ENCODE peak calls at places on chromosomes 1 and 21, in ten cellular contexts. H is dorsolateral prefrontal cortex, P is heart left ventricle, R is endodermal cell, Y is tibial nerve, D is upper lobe of right lung, W is left lung, K is left ventricle myocardium inferior, I is IMR-90, U is fibroblast of mammary gland. M is an unnamed sample.

GRCh38 chr1:185279571-185279970 is 37.5 kb downstream of the IVNS1ABP start:
- DNase-seq in U (peak; percentile 62), W (no peak), D (no peak), H (no peak), R (no peak), I (peak; percentile 66), Y (no peak), P (no peak), K (no peak), M (peak; percentile 75)

GRCh38 chr1:43558346-43558841 is 27.7 kb downstream of the PTPRF start:
- DNase-seq in D (peak; percentile 79), I (peak; percentile 42), W (no peak), H (no peak), Y (no peak), R (peak; percentile 85), U (peak; percentile 38), K (no peak), P (no peak), M (peak; percentile 78)

GRCh38 chr1:89598450-89599331 is 34.2 kb upstream of the LRRC8C start:
- DNase-seq in R (no peak), W (no peak), D (no peak), Y (no peak), K (no peak), U (peak; percentile 53), P (no peak), I (peak; percentile 39), H (no peak), M (peak; percentile 76)

GRCh38 chr1:240027059-240027462 is 64.6 kb upstream of the FMN2 start:
- DNase-seq in K (no peak), R (peak; percentile 81), D (no peak), I (peak; percentile 67), H (peak; percentile 66), Y (peak; percentile 9), W (no peak), U (peak; percentile 62), P (no peak), M (peak; percentile 87)

GRCh38 chr1:2472109-2472508 is 4.0 kb upstream of the PLCH2 start:
- DNase-seq in R (no peak), K (no peak), I (no peak), U (no peak), D (no peak), P (no peak), W (no peak), H (no peak), Y (no peak), M (no peak)

GRCh38 chr1:2971609-2972008 is 49.7 kb upstream of the ACTRT2 start:
- DNase-seq in K (no peak), W (peak; percentile 61), H (peak; percentile 34), I (no peak), Y (no peak), D (peak; percentile 58), R (no peak), P (peak; percentile 5), U (no peak), M (no peak)

GRCh38 chr1:25676488-25676887 is 59.9 kb downstream of the MAN1C1 start:
- DNase-seq in K (no peak), U (no peak), W (no peak), H (no peak), R (no peak), P (no peak), Y (no peak), D (peak; percentile 60), I (peak; percentile 46), M (no peak)

GRCh38 chr1:39970274-39970673 is 15.3 kb downstream of the MFSD2A start:
- DNase-seq in R (no peak), U (no peak), I (no peak), P (no peak), K (no peak), D (no peak), H (no peak), W (no peak), Y (no peak), M (no peak)

GRCh38 chr1:152197361-152197941 is 26.5 kb downstream of the HRNR start:
- DNase-seq in Y (no peak), I (no peak), W (no peak), U (no peak), K (no peak), P (no peak), R (no peak), D (no peak), H (no peak), M (no peak)

GRCh38 chr1:228684609-228685008 is 50.7 kb upstream of the RHOU start:
- DNase-seq in K (no peak), U (no peak), W (no peak), D (no peak), Y (no peak), P (no peak), R (no peak), H (no peak), I (no peak), M (no peak)

GRCh38 chr1:8317647-8318360 is at the start of gene SLC45A1:
- DNase-seq in R (peak; percentile 87), P (peak; percentile 85), H (peak; percentile 94), Y (peak; percentile 64), K (peak; percentile 85), I (peak; percentile 57), W (peak; percentile 95), D (peak; percentile 86), U (peak; percentile 54), M (peak; percentile 87)

GRCh38 chr1:167563579-167564246 is 10.2 kb upstream of the CREG1 start:
- DNase-seq in K (no peak), D (no peak), P (no peak), Y (peak; percentile 33), I (no peak), U (no peak), W (no peak), H (no peak), R (no peak), M (no peak)

GRCh38 chr1:22508329-22508728 is 55.0 kb upstream of the EPHA8 start:
- DNase-seq in U (no peak), K (no peak), W (no peak), H (no peak), Y (no peak), P (no peak), D (no peak), R (no peak), I (peak; percentile 30), M (no peak)

GRCh38 chr1:42267904-42268303 is 67.1 kb downstream of the FOXJ3 start:
- DNase-seq in U (no peak), I (no peak), H (no peak), R (no peak), P (no peak), D (no peak), W (no peak), Y (no peak), K (no peak), M (no peak)
- H3K4me3 ChIP-seq in U (no peak overlapping the region), I (no peak overlapping the region), H (no peak overlapping the region), R (no peak overlapping the region), P (no peak overlapping the region), D (no peak overlapping the region), W (no peak overlapping the region), Y (no peak overlapping the region), K (no peak overlapping the region), M (no peak overlapping the region)

DNA sequence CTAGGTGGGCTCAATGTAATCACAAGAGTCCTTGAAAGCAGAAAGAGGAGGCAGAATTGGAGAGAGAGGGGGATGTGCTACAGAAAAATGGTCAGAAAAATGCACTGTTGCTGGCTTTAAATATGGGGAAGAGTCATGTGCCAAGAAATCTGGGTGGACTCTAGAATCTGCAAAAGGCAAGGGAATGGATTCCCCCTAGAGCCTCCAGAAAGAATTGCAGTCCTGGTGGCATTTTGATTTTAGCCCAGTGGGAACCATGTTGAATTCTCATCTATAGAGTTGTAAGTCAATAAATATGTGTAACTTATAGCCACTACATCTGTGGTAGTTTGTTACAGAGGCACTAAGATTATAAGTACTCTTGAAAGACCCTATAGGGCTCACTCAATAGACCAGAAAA is 210.3 kb downstream of the ASTN1 start:
- DNase-seq in D (no peak), W (no peak), P (no peak), I (no peak), H (no peak), K (no peak), U (peak; percentile 16), Y (no peak), R (no peak), M (no peak)
- TF ChIP-seq CTCF in D (no peak), W (no peak), P (no peak), I (no peak), H (no peak), K (peak; percentile 29), U (peak; percentile 37), Y (no peak), R (peak; percentile 69), M (no peak)

GRCh38 chr1:27349784-27350672 is 8.2 kb downstream of the SYTL1 start:
- DNase-seq in W (peak; percentile 89), D (peak; percentile 90), R (peak; percentile 94), I (peak; percentile 60), K (peak; percentile 59), Y (no peak), P (peak; percentile 70), H (peak; percentile 56), U (peak; percentile 66), M (peak; percentile 75)
- H3K4me3 ChIP-seq in W (peak overlapping the region; percentile 26), D (peak overlapping the region; percentile 51), R (peak overlapping the region; percentile 73), I (peak overlapping the region; percentile 48), K (peak overlapping the region; percentile 69), Y (peak overlapping the region; percentile 26), P (peak overlapping the region; percentile 52), H (peak overlapping the region; percentile 44), U (peak overlapping the region; percentile 10), M (peak overlapping the region; percentile 29)

GRCh38 chr1:61170328-61171238 is 88.2 kb downstream of the NFIA start:
- DNase-seq in K (no peak), H (no peak), W (no peak), D (no peak), U (peak; percentile 57), P (no peak), R (no peak), Y (no peak), I (peak; percentile 49), M (peak; percentile 79)
- TF ChIP-seq CTCF in K (no peak), H (no peak), W (no peak), D (no peak), U (no peak), P (no peak), R (no peak), Y (no peak), I (no peak), M (no peak)

GRCh38 chr21:44375686-44376320 is 22.4 kb downstream of the TRPM2 start:
- DNase-seq in R (peak; percentile 18), H (peak; percentile 15), I (no peak), K (no peak), W (peak; percentile 64), P (peak; percentile 4), U (no peak), Y (no peak), D (peak; percentile 63), M (no peak)

GRCh38 chr21:44376606-44377005 is 23.2 kb downstream of the TRPM2 start:
- DNase-seq in H (peak; percentile 12), D (peak; percentile 36), W (peak; percentile 45), Y (no peak), P (no peak), K (no peak), I (no peak), R (peak; percentile 27), U (no peak), M (no peak)

GRCh38 chr21:44375281-44375651 is 21.8 kb downstream of the TRPM2 start:
- DNase-seq in I (no peak), K (no peak), Y (peak; percentile 24), R (peak; percentile 23), D (peak; percentile 68), H (peak; percentile 38), P (peak; percentile 27), W (peak; percentile 66), U (no peak), M (no peak)

GRCh38 chr21:44372616-44373015 is 19.2 kb downstream of the TRPM2 start:
- DNase-seq in K (no peak), I (no peak), Y (no peak), W (no peak), P (no peak), U (no peak), R (no peak), H (peak; percentile 6), D (peak; percentile 31), M (no peak)

GRCh38 chr21:44374601-44375280 is 21.3 kb downstream of the TRPM2 start:
- DNase-seq in R (peak; percentile 20), K (no peak), H (peak; percentile 12), Y (no peak), D (peak; percentile 38), W (peak; percentile 24), U (no peak), I (no peak), P (no peak), M (no peak)
- H3K4me3 ChIP-seq in R (no peak overlapping the region), K (no peak overlapping the region), H (no peak overlapping the region), Y (no peak overlapping the region), D (no peak overlapping the region), W (no peak overlapping the region), U (no peak overlapping the region), I (no peak overlapping the region), P (no peak overlapping the region), M (no peak overlapping the region)